ENCODE peak calls at places on chromosomes 12 and 14, in nine cellular contexts. One of them, this sample, is unnamed.
A peak's percentile ranks its signal among the peaks of the same experiment; 100 is the strongest.

GRCh38 chr12:130872179-130873096 is 572 bp downstream of the RAN start:
- DNase-seq in H7: peak; percentile 81
- DNase-seq in heart right ventricle: peak; percentile 45
- DNase-seq in neuronal stem cell: no peak
- DNase-seq in OCI-LY7: peak; percentile 57
- DNase-seq in GM06990: peak; percentile 71
- DNase-seq in heart left ventricle: peak; percentile 41
- DNase-seq in sigmoid colon: peak; percentile 66
- DNase-seq in effector memory CD4-positive, alpha-beta T cell: peak; percentile 25
- DNase-seq in this sample: no peak

GRCh38 chr12:71144682-71145081 is 13.1 kb downstream of the TSPAN8 start:
- DNase-seq in heart left ventricle: no peak
- DNase-seq in sigmoid colon: no peak
- DNase-seq in GM06990: no peak
- DNase-seq in H7: no peak
- DNase-seq in OCI-LY7: no peak
- DNase-seq in neuronal stem cell: no peak
- DNase-seq in effector memory CD4-positive, alpha-beta T cell: no peak
- DNase-seq in heart right ventricle: no peak
- DNase-seq in this sample: no peak

GRCh38 chr12:91913651-91914050 is 232.0 kb downstream of the BTG1 start:
- DNase-seq in heart right ventricle: no peak
- DNase-seq in neuronal stem cell: no peak
- DNase-seq in GM06990: no peak
- DNase-seq in effector memory CD4-positive, alpha-beta T cell: no peak
- DNase-seq in H7: no peak
- DNase-seq in heart left ventricle: no peak
- DNase-seq in sigmoid colon: no peak
- DNase-seq in OCI-LY7: no peak
- DNase-seq in this sample: no peak

GRCh38 chr12:14567311-14568195 is at the start of gene PLBD1:
- DNase-seq in neuronal stem cell: peak; percentile 39
- DNase-seq in H7: peak; percentile 86
- DNase-seq in effector memory CD4-positive, alpha-beta T cell: no peak
- DNase-seq in heart left ventricle: peak; percentile 91
- DNase-seq in GM06990: peak; percentile 41
- DNase-seq in OCI-LY7: peak; percentile 46
- DNase-seq in heart right ventricle: peak; percentile 81
- DNase-seq in sigmoid colon: peak; percentile 85
- DNase-seq in this sample: no peak

GRCh38 chr14:89255852-89256251 is 161.2 kb downstream of the FOXN3 start:
- DNase-seq in heart left ventricle: no peak
- DNase-seq in heart right ventricle: no peak
- DNase-seq in sigmoid colon: no peak
- DNase-seq in neuronal stem cell: no peak
- DNase-seq in OCI-LY7: no peak
- DNase-seq in GM06990: no peak
- DNase-seq in effector memory CD4-positive, alpha-beta T cell: no peak
- DNase-seq in H7: no peak
- DNase-seq in this sample: no peak

GRCh38 chr12:50282581-50283229 is 615 bp downstream of the LIMA1 start:
- DNase-seq in GM06990: no peak
- DNase-seq in effector memory CD4-positive, alpha-beta T cell: no peak
- DNase-seq in heart right ventricle: no peak
- DNase-seq in neuronal stem cell: no peak
- DNase-seq in H7: no peak
- DNase-seq in OCI-LY7: no peak
- DNase-seq in heart left ventricle: no peak
- DNase-seq in sigmoid colon: no peak
- DNase-seq in this sample: peak; percentile 65

GRCh38 chr12:109461846-109462766 is 15.0 kb downstream of the KCTD10 start:
- DNase-seq in neuronal stem cell: no peak
- DNase-seq in OCI-LY7: no peak
- DNase-seq in heart left ventricle: peak; percentile 95
- DNase-seq in H7: peak; percentile 51
- DNase-seq in sigmoid colon: peak; percentile 96
- DNase-seq in effector memory CD4-positive, alpha-beta T cell: no peak
- DNase-seq in heart right ventricle: peak; percentile 85
- DNase-seq in GM06990: no peak
- DNase-seq in this sample: peak; percentile 88

GRCh38 chr12:119222222-119222951 is 43.7 kb downstream of the HSPB8 start:
- DNase-seq in heart left ventricle: no peak
- DNase-seq in OCI-LY7: no peak
- DNase-seq in heart right ventricle: no peak
- DNase-seq in GM06990: no peak
- DNase-seq in effector memory CD4-positive, alpha-beta T cell: no peak
- DNase-seq in sigmoid colon: no peak
- DNase-seq in H7: no peak
- DNase-seq in neuronal stem cell: no peak
- DNase-seq in this sample: no peak

GRCh38 chr12:57815177-57816000 is 3.1 kb downstream of the AVIL start:
- DNase-seq in heart left ventricle: no peak
- DNase-seq in H7: peak; percentile 80
- DNase-seq in sigmoid colon: no peak
- DNase-seq in GM06990: no peak
- DNase-seq in effector memory CD4-positive, alpha-beta T cell: no peak
- DNase-seq in neuronal stem cell: no peak
- DNase-seq in heart right ventricle: no peak
- DNase-seq in OCI-LY7: no peak
- DNase-seq in this sample: no peak

GRCh38 chr14:60648169-60648933 is 926 bp downstream of the SIX1 start:
- DNase-seq in H7: peak; percentile 79
- DNase-seq in GM06990: peak; percentile 38
- DNase-seq in heart right ventricle: no peak
- DNase-seq in OCI-LY7: no peak
- DNase-seq in heart left ventricle: no peak
- DNase-seq in sigmoid colon: no peak
- DNase-seq in neuronal stem cell: peak; percentile 26
- DNase-seq in effector memory CD4-positive, alpha-beta T cell: no peak
- DNase-seq in this sample: no peak

GRCh38 chr14:60645191-60645590 is 4.1 kb downstream of the SIX1 start:
- DNase-seq in heart right ventricle: no peak
- DNase-seq in OCI-LY7: no peak
- DNase-seq in GM06990: no peak
- DNase-seq in neuronal stem cell: no peak
- DNase-seq in H7: no peak
- DNase-seq in heart left ventricle: no peak
- DNase-seq in sigmoid colon: no peak
- DNase-seq in effector memory CD4-positive, alpha-beta T cell: no peak
- DNase-seq in this sample: no peak

GRCh38 chr14:60647081-60647836 is 2.0 kb downstream of the SIX1 start:
- DNase-seq in heart left ventricle: no peak
- DNase-seq in sigmoid colon: no peak
- DNase-seq in neuronal stem cell: peak; percentile 54
- DNase-seq in heart right ventricle: no peak
- DNase-seq in GM06990: no peak
- DNase-seq in effector memory CD4-positive, alpha-beta T cell: no peak
- DNase-seq in H7: peak; percentile 77
- DNase-seq in OCI-LY7: no peak
- DNase-seq in this sample: no peak

GRCh38 chr14:60647837-60648168 is 1.5 kb downstream of the SIX1 start:
- DNase-seq in heart left ventricle: no peak
- DNase-seq in heart right ventricle: no peak
- DNase-seq in sigmoid colon: no peak
- DNase-seq in H7: no peak
- DNase-seq in effector memory CD4-positive, alpha-beta T cell: no peak
- DNase-seq in GM06990: no peak
- DNase-seq in neuronal stem cell: no peak
- DNase-seq in OCI-LY7: no peak
- DNase-seq in this sample: no peak

DNA sequence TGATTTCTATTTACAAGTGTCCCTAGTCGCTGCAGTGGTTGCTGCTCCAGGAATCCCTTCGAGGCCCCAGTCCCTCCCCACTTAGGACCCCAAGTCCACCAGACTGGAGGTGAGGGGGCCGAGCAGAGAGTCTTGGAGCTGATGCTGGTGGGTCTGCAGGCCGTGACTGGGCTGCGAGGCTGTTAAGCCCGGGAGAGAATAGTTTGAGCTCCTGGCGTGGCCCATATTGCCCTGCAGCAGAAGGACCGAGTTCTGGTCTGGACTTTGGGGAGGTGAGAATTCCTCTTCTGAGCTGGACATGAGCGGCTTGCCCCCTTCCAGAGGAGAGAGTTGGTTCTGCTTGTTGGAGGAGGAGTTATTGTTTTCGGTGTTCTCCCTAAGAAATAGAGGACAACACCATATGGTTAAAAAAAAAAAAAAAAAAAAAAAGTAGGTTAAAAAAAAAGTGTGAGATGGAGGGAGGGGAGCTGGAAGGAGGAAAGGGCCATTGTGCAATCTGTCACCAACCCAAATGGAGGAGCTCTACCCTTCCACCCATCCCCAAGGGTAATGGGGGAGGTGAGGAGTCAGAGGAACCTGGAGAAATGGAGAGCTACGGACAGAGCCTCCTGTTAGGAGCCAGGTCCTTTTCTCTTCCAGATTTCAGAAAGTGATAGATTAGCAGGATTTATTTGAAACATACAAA is 2.9 kb downstream of the SIX1 start:
- DNase-seq in H7: peak; percentile 73
- DNase-seq in neuronal stem cell: peak; percentile 29
- DNase-seq in heart right ventricle: no peak
- DNase-seq in effector memory CD4-positive, alpha-beta T cell: no peak
- DNase-seq in GM06990: no peak
- DNase-seq in heart left ventricle: no peak
- DNase-seq in OCI-LY7: no peak
- DNase-seq in sigmoid colon: no peak
- DNase-seq in this sample: no peak
- H3K4me3 ChIP-seq in H7: no peak overlapping the region
- H3K4me3 ChIP-seq in neuronal stem cell: no peak overlapping the region
- H3K4me3 ChIP-seq in heart right ventricle: no peak overlapping the region
- H3K4me3 ChIP-seq in effector memory CD4-positive, alpha-beta T cell: no peak overlapping the region
- H3K4me3 ChIP-seq in GM06990: no peak overlapping the region
- H3K4me3 ChIP-seq in heart left ventricle: no peak overlapping the region
- H3K4me3 ChIP-seq in OCI-LY7: no peak overlapping the region
- H3K4me3 ChIP-seq in sigmoid colon: no peak overlapping the region
- H3K4me3 ChIP-seq in this sample: peak overlapping the region; percentile 88

GRCh38 chr12:56723352-56723751 is 1.7 kb downstream of the NACA start:
- DNase-seq in OCI-LY7: no peak
- DNase-seq in neuronal stem cell: no peak
- DNase-seq in effector memory CD4-positive, alpha-beta T cell: no peak
- DNase-seq in H7: no peak
- DNase-seq in heart right ventricle: no peak
- DNase-seq in sigmoid colon: no peak
- DNase-seq in heart left ventricle: no peak
- DNase-seq in GM06990: no peak
- DNase-seq in this sample: no peak
- H3K4me3 ChIP-seq in OCI-LY7: peak overlapping the region; percentile 93
- H3K4me3 ChIP-seq in neuronal stem cell: no peak overlapping the region
- H3K4me3 ChIP-seq in effector memory CD4-positive, alpha-beta T cell: peak overlapping the region; percentile 93
- H3K4me3 ChIP-seq in H7: peak overlapping the region; percentile 100
- H3K4me3 ChIP-seq in heart right ventricle: peak overlapping the region; percentile 96
- H3K4me3 ChIP-seq in sigmoid colon: peak overlapping the region; percentile 97
- H3K4me3 ChIP-seq in heart left ventricle: peak overlapping the region; percentile 89
- H3K4me3 ChIP-seq in GM06990: peak overlapping the region; percentile 99
- H3K4me3 ChIP-seq in this sample: peak overlapping the region; percentile 99

GRCh38 chr14:76937181-76938091 is 91.1 kb downstream of the IRF2BPL start:
- DNase-seq in heart left ventricle: peak; percentile 91
- DNase-seq in neuronal stem cell: no peak
- DNase-seq in heart right ventricle: peak; percentile 56
- DNase-seq in OCI-LY7: no peak
- DNase-seq in sigmoid colon: no peak
- DNase-seq in GM06990: no peak
- DNase-seq in H7: peak; percentile 82
- DNase-seq in effector memory CD4-positive, alpha-beta T cell: no peak
- DNase-seq in this sample: peak; percentile 75
- H3K4me3 ChIP-seq in heart left ventricle: no peak overlapping the region
- H3K4me3 ChIP-seq in neuronal stem cell: no peak overlapping the region
- H3K4me3 ChIP-seq in heart right ventricle: no peak overlapping the region
- H3K4me3 ChIP-seq in OCI-LY7: no peak overlapping the region
- H3K4me3 ChIP-seq in sigmoid colon: no peak overlapping the region
- H3K4me3 ChIP-seq in GM06990: no peak overlapping the region
- H3K4me3 ChIP-seq in H7: no peak overlapping the region
- H3K4me3 ChIP-seq in effector memory CD4-positive, alpha-beta T cell: no peak overlapping the region
- H3K4me3 ChIP-seq in this sample: peak overlapping the region; percentile 10

GRCh38 chr12:9667403-9667802 is 2.1 kb upstream of the CLEC2D start:
- DNase-seq in heart right ventricle: no peak
- DNase-seq in effector memory CD4-positive, alpha-beta T cell: no peak
- DNase-seq in sigmoid colon: no peak
- DNase-seq in neuronal stem cell: no peak
- DNase-seq in OCI-LY7: peak; percentile 37
- DNase-seq in heart left ventricle: no peak
- DNase-seq in H7: no peak
- DNase-seq in GM06990: peak; percentile 60
- DNase-seq in this sample: no peak

GRCh38 chr12:9669019-9669326 is 540 bp upstream of the CLEC2D start:
- DNase-seq in neuronal stem cell: no peak
- DNase-seq in OCI-LY7: peak; percentile 51
- DNase-seq in GM06990: peak; percentile 13
- DNase-seq in H7: no peak
- DNase-seq in heart right ventricle: no peak
- DNase-seq in heart left ventricle: no peak
- DNase-seq in effector memory CD4-positive, alpha-beta T cell: no peak
- DNase-seq in sigmoid colon: no peak
- DNase-seq in this sample: no peak

GRCh38 chr12:9668141-9669018 is 1.1 kb upstream of the CLEC2D start:
- DNase-seq in GM06990: peak; percentile 5
- DNase-seq in heart left ventricle: no peak
- DNase-seq in neuronal stem cell: no peak
- DNase-seq in heart right ventricle: no peak
- DNase-seq in effector memory CD4-positive, alpha-beta T cell: no peak
- DNase-seq in sigmoid colon: no peak
- DNase-seq in OCI-LY7: no peak
- DNase-seq in H7: no peak
- DNase-seq in this sample: no peak

GRCh38 chr12:9673404-9674225 is 4.1 kb downstream of the CLEC2D start:
- DNase-seq in heart left ventricle: peak; percentile 76
- DNase-seq in heart right ventricle: peak; percentile 67
- DNase-seq in effector memory CD4-positive, alpha-beta T cell: peak; percentile 55
- DNase-seq in sigmoid colon: peak; percentile 64
- DNase-seq in H7: peak; percentile 13
- DNase-seq in neuronal stem cell: no peak
- DNase-seq in OCI-LY7: peak; percentile 43
- DNase-seq in GM06990: peak; percentile 64
- DNase-seq in this sample: peak; percentile 65

DNA sequence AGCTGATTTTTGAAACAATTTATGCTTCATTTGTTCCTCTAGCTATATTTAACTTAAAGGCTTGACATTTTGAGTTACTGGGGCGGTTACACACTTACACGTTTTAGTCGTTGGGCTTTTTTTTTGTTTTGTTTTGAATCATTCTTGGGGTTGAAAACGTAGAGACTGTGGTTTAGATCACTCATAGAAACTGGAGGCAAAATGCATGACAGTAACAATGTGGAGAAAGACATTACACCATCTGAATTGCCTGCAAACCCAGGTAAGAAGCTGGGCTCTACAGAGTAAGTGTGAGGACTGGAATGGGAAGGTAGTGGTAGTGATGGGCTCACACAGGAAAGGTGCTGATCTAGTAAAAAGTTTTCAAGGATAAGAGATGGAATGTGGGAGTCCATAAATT is at the start of gene CLEC2D:
- DNase-seq in heart left ventricle: no peak
- DNase-seq in OCI-LY7: peak; percentile 78
- DNase-seq in heart right ventricle: no peak
- DNase-seq in H7: no peak
- DNase-seq in effector memory CD4-positive, alpha-beta T cell: no peak
- DNase-seq in neuronal stem cell: no peak
- DNase-seq in GM06990: peak; percentile 71
- DNase-seq in sigmoid colon: no peak
- DNase-seq in this sample: no peak
- H3K4me3 ChIP-seq in heart left ventricle: no peak within 1 kb of the TSS
- H3K4me3 ChIP-seq in OCI-LY7: peak within 1 kb of the TSS; percentile 68
- H3K4me3 ChIP-seq in heart right ventricle: no peak within 1 kb of the TSS
- H3K4me3 ChIP-seq in H7: no peak within 1 kb of the TSS
- H3K4me3 ChIP-seq in effector memory CD4-positive, alpha-beta T cell: peak within 1 kb of the TSS; percentile 60
- H3K4me3 ChIP-seq in neuronal stem cell: no peak within 1 kb of the TSS
- H3K4me3 ChIP-seq in GM06990: peak within 1 kb of the TSS; percentile 68
- H3K4me3 ChIP-seq in sigmoid colon: no peak within 1 kb of the TSS
- H3K4me3 ChIP-seq in this sample: no peak within 1 kb of the TSS

This sample was measured in AG04450.